ENCODE peak calls at places on chromosomes 13 and 19, in eight cellular contexts. Y is naive thymus-derived CD4-positive, alpha-beta T cell; A is aorta; S is ovary; E is CD4-positive, CD25-positive, alpha-beta regulatory T cell; Q is K562; B is OCI-LY7; O is neural progenitor cell. K is an unnamed sample.
A peak's percentile ranks its signal among the peaks of the same experiment; 100 is the strongest.

GRCh38 chr13:54185101-54185500 is 1156.5 kb downstream of the OLFM4 start:
- DNase-seq in Y (no peak), A (no peak), S (no peak), E (no peak), Q (no peak), B (no peak), O (no peak), K (peak; percentile 20)

GRCh38 chr19:38543807-38544568 is 73.8 kb downstream of the MAP4K1 start:
- DNase-seq in Y (peak; percentile 36), A (peak; percentile 89), S (peak; percentile 46), E (peak; percentile 88), Q (peak; percentile 100), B (peak; percentile 59), O (no peak), K (peak; percentile 24)

GRCh38 chr19:32676186-32676894 is 692 bp downstream of the RGS9BP start:
- DNase-seq in Y (peak; percentile 36), A (no peak), S (no peak), E (peak; percentile 53), Q (no peak), B (no peak), O (peak; percentile 63), K (peak; percentile 21)

GRCh38 chr13:32378012-32378411 is 49.9 kb downstream of the N4BP2L1 start:
- DNase-seq in Y (no peak), A (no peak), S (no peak), E (no peak), Q (no peak), B (no peak), O (no peak), K (no peak)

GRCh38 chr13:64551755-64552154 is 2678.4 kb downstream of the PCDH9 start:
- DNase-seq in Y (no peak), A (no peak), S (no peak), E (no peak), Q (no peak), B (no peak), O (no peak), K (no peak)

GRCh38 chr19:11044436-11044835 is 44.8 kb upstream of the LDLR start:
- DNase-seq in Y (no peak), A (no peak), S (peak; percentile 54), E (no peak), Q (no peak), B (no peak), O (no peak), K (no peak)

GRCh38 chr13:36885901-36886300 is 34.1 kb downstream of the SMAD9 start:
- DNase-seq in Y (no peak), A (no peak), S (no peak), E (no peak), Q (no peak), B (no peak), O (no peak), K (peak; percentile 63)

GRCh38 chr19:16018801-16019551 is 57.3 kb upstream of the TPM4 start:
- DNase-seq in Y (no peak), A (peak; percentile 56), S (no peak), E (no peak), Q (no peak), B (no peak), O (no peak), K (no peak)

GRCh38 chr19:28864024-28864503 is 348.9 kb downstream of the UQCRFS1 start:
- DNase-seq in Y (no peak), A (no peak), S (no peak), E (no peak), Q (no peak), B (no peak), O (no peak), K (no peak)

GRCh38 chr13:23628765-23629565 is 58.8 kb downstream of the TNFRSF19 start:
- DNase-seq in Y (no peak), A (no peak), S (no peak), E (no peak), Q (no peak), B (no peak), O (no peak), K (no peak)

GRCh38 chr19:55344444-55344843 is 4.8 kb downstream of the KMT5C start:
- DNase-seq in Y (no peak), A (no peak), S (no peak), E (no peak), Q (no peak), B (no peak), O (no peak), K (no peak)

GRCh38 chr19:48190288-48191284 is 20.1 kb downstream of the ZSWIM9 start:
- DNase-seq in Y (no peak), A (peak; percentile 51), S (no peak), E (peak; percentile 55), Q (peak; percentile 84), B (peak; percentile 90), O (peak; percentile 81), K (no peak)

GRCh38 chr13:106355866-106356265 is 179.6 kb downstream of the EFNB2 start:
- DNase-seq in Y (no peak), A (no peak), S (no peak), E (no peak), Q (no peak), B (no peak), O (no peak), K (no peak)

GRCh38 chr13:25733061-25733491 is 318.7 kb downstream of the SHISA2 start:
- DNase-seq in Y (no peak), A (no peak), S (no peak), E (no peak), Q (no peak), B (no peak), O (no peak), K (no peak)

GRCh38 chr13:101115762-101116161 is 300.5 kb downstream of the NALCN start:
- DNase-seq in Y (no peak), A (no peak), S (no peak), E (peak; percentile 1), Q (no peak), B (no peak), O (peak; percentile 53), K (no peak)

GRCh38 chr13:109200556-109200955 is 571.1 kb downstream of the MYO16 start:
- DNase-seq in Y (no peak), A (no peak), S (no peak), E (no peak), Q (no peak), B (no peak), O (no peak), K (no peak)

DNA sequence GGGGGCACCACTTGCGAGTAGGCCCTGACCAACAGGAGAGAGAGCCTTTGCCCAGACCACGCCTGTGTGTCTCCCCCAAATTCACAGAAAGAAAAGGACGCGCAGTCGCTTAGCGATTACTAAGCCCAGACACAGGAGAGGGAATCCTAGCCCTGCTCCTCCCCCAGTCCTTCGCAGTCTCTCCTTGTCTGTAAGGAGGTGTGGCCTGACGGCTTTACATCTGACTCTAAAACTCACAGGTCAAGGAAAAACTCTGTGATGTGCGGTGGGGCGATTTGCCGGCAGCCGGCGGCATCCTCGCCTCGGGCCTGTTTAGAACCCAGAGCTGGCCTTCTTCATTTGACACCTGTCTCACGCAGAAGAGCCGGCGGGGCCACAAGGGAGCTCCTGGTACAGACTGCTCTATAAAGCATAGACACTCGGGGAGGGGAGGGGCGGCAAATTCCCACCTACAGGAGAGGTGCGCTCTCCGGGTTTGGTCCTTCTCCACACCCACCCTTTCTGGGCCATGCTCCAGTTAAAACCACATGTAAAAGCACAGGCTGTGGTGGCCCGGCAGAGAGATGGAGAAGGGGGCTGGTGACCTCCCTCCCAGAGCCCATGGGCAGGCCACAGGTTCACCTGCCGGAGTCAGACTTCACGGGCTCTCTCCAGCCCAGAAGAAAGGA is 17.8 kb downstream of the GPR12 start:
- DNase-seq in Y (no peak), A (no peak), S (no peak), E (no peak), Q (no peak), B (no peak), O (peak; percentile 42), K (no peak)
- H3K4me3 ChIP-seq in Y (no peak overlapping the region), A (no peak overlapping the region), S (no peak overlapping the region), E (no peak overlapping the region), Q (no peak overlapping the region), B (no peak overlapping the region), O (no peak overlapping the region), K (no peak overlapping the region)

DNA sequence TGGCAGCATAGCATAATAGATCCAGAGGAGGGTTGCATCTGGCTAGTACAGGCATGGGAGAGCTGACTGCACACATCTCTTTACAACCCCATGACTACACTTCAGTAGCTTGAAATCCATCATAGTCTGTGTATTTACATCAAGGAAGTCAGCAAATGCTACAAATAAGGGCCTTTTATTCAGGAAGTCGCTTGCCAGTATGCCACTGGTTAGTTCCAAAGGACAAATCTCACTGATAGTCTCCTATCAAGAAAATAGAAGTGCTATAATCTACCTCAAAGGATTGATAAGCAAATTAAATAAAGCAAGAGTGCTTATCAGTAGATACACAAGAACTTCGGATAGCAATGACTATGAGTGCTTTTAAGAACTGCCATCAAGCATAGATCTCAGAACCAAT is 112.7 kb downstream of the KLF12 start:
- DNase-seq in Y (no peak), A (no peak), S (no peak), E (no peak), Q (no peak), B (no peak), O (no peak), K (no peak)
- H3K27ac ChIP-seq in Y (no peak overlapping the region), A (no peak overlapping the region), S (no peak overlapping the region), E (no peak overlapping the region), Q (no peak overlapping the region), B (no peak overlapping the region), O (no peak overlapping the region), K (no peak overlapping the region)

GRCh38 chr19:9161427-9161826 is 17.4 kb upstream of the OR7D2 start:
- DNase-seq in Y (no peak), A (no peak), S (no peak), E (no peak), Q (no peak), B (no peak), O (no peak), K (no peak)

GRCh38 chr19:9159891-9160290 is 18.9 kb upstream of the OR7D2 start:
- DNase-seq in Y (no peak), A (no peak), S (no peak), E (no peak), Q (no peak), B (no peak), O (no peak), K (no peak)

GRCh38 chr19:9155591-9155990 is 15.4 kb downstream of the ZNF317 start:
- DNase-seq in Y (no peak), A (no peak), S (no peak), E (no peak), Q (no peak), B (no peak), O (no peak), K (no peak)

GRCh38 chr19:9151367-9151766 is 11.2 kb downstream of the ZNF317 start:
- DNase-seq in Y (no peak), A (no peak), S (no peak), E (no peak), Q (no peak), B (no peak), O (no peak), K (no peak)

DNA sequence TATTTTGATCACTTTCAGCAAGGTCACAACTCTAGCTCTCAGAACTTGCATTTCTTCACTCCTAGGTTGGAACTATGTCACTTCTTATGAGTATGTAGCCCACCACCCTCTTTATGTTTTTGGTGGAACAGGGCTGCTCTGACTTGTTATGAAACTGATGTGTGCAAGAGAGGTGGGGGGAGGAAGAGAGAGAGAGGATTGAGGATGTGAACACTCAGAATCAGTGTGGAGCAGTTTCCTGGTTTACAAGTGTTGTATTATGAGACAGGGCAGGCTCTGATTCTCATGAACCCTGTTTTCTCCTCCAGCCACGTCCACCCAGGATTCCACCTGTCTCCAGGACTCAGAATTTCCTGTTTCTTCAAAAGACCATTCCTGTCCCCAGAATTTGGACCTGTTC is 16.1 kb downstream of the ZNF317 start:
- DNase-seq in Y (no peak), A (no peak), S (no peak), E (no peak), Q (no peak), B (peak; percentile 37), O (no peak), K (no peak)
- H3K36me3 ChIP-seq in Y (peaks cover 50% of the 10 kb centered on the region), A (peaks cover 40% of the 10 kb centered on the region), S (peaks cover 12% of the 10 kb centered on the region), E (peaks cover 93% of the 10 kb centered on the region), Q (peaks cover 83% of the 10 kb centered on the region), B (peaks cover 100% of the 10 kb centered on the region), O (peaks cover 5% of the 10 kb centered on the region), K (peaks cover 68% of the 10 kb centered on the region)

GRCh38 chr19:2255112-2255845 is 938 bp downstream of the JSRP1 start:
- DNase-seq in Y (no peak), A (no peak), S (no peak), E (no peak), Q (no peak), B (no peak), O (no peak), K (no peak)
- H3K4me3 ChIP-seq in Y (no peak overlapping the region), A (no peak overlapping the region), S (no peak overlapping the region), E (no peak overlapping the region), Q (no peak overlapping the region), B (no peak overlapping the region), O (no peak overlapping the region), K (no peak overlapping the region)